ENCODE peak calls at places on chromosomes 4 and X, in seven cellular contexts. Q is heart left ventricle, R is HCT116, L is A549, M is sigmoid colon, C is ovary, H is transverse colon. U is an unnamed sample.

GRCh38 chr4:173018446-173018845 is 150.2 kb upstream of the GALNT7 start:
- DNase-seq in Q (no peak), L (no peak), H (no peak), M (no peak), R (no peak), C (no peak), U (no peak)

GRCh38 chr4:155085843-155086530 is 122.4 kb upstream of the NPY2R start:
- DNase-seq in L (peak; percentile 9), R (no peak), Q (no peak), H (no peak), M (no peak), C (no peak), U (no peak)

GRCh38 chrX:109952985-109953905 is 49.7 kb upstream of the TMEM164 start:
- DNase-seq in L (no peak), Q (no peak), R (no peak), M (no peak), H (no peak), C (no peak), U (no peak)

GRCh38 chrX:121010218-121010617 is 24.7 kb upstream of the CT47A1 start:
- DNase-seq in L (no peak), Q (no peak), R (no peak), H (no peak), C (no peak), M (no peak), U (no peak)

GRCh38 chr4:89712141-89712540 is 124.8 kb downstream of the SNCA start:
- DNase-seq in L (no peak), H (no peak), M (no peak), R (no peak), C (no peak), Q (no peak), U (no peak)

GRCh38 chrX:43589735-43590515 is 66.2 kb upstream of the MAOA start:
- DNase-seq in C (no peak), M (no peak), Q (no peak), H (no peak), R (no peak), L (no peak), U (no peak)

GRCh38 chr4:183391204-183391603 is 53.2 kb upstream of the CDKN2AIP start:
- DNase-seq in L (no peak), C (no peak), R (no peak), H (no peak), Q (no peak), M (no peak), U (no peak)

GRCh38 chrX:17637235-17637634 is 100.1 kb upstream of the SCML1 start:
- DNase-seq in M (no peak), Q (no peak), H (no peak), L (no peak), C (no peak), R (no peak), U (no peak)

GRCh38 chrX:44352739-44353138 is 9.3 kb upstream of the EFHC2 start:
- DNase-seq in R (no peak), C (no peak), H (no peak), M (no peak), Q (no peak), L (no peak), U (no peak)

DNA sequence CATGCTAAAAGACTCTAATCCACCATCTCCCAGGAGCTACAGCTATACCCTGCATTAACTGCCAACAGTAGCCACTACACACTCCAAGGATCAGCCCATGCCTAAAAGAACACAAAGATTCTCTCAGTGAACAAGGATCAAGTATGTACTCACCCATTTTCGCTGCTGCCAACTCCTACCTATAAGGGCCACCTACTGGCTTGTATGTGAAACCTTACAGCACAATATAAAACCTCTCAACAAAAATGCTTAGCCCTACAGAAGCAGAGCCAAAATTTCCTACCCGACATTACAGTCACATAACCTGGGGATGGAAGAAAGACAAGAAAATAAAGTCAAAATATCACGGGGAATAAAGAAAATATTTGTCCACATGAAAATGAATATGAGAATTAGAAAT is 562.8 kb upstream of the POU3F4 start:
- DNase-seq in Q (no peak), R (no peak), L (no peak), C (no peak), H (no peak), M (no peak), U (no peak)
- H3K4me3 ChIP-seq in Q (no peak overlapping the region), R (no peak overlapping the region), L (no peak overlapping the region), C (no peak overlapping the region), H (no peak overlapping the region), M (no peak overlapping the region), U (no peak overlapping the region)

DNA sequence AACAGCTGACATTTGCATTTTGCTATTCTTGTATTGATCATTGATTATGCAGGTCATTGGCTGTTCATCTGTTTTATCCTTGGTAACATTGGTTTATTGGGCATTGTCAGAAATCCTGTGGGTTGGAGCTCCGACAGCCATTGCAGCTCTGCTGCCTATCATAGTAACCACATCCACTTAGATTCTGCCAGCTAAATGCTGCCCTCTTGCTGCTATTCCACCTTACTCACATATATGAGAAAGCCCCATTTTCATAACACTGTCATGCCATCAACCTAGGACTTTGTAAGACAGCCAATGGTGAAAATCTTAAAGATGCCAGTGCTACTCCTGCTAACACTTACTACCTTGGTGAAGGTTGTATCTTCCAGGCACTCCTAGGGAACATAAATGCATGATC is 187.3 kb upstream of the CXCL13 start:
- DNase-seq in H (peak; percentile 10), Q (no peak), M (no peak), C (no peak), L (peak; percentile 23), R (peak; percentile 24), U (peak; percentile 15)
- TF ChIP-seq CTCF in H (peak; percentile 31), Q (no peak), M (no peak), C (no peak), L (peak; percentile 12), R (peak; percentile 49), U (peak; percentile 32)

GRCh38 chr4:76898949-76899640 is 1.2 kb upstream of the SOWAHB start:
- DNase-seq in L (no peak), C (no peak), R (no peak), M (no peak), Q (no peak), H (no peak), U (no peak)

GRCh38 chr4:76896731-76897521 is 1.0 kb downstream of the SOWAHB start:
- DNase-seq in C (peak; percentile 15), H (peak; percentile 58), M (no peak), R (no peak), Q (peak; percentile 19), L (peak; percentile 13), U (no peak)

GRCh38 chr4:76896048-76896447 is 1.9 kb downstream of the SOWAHB start:
- DNase-seq in L (no peak), Q (no peak), R (no peak), M (no peak), H (no peak), C (no peak), U (no peak)

GRCh38 chr4:76898385-76898692 is 395 bp upstream of the SOWAHB start:
- DNase-seq in L (no peak), H (no peak), M (no peak), Q (no peak), C (no peak), R (no peak), U (no peak)

GRCh38 chr4:76897522-76898384 is at the start of gene SOWAHB:
- DNase-seq in H (peak; percentile 93), L (no peak), M (no peak), C (no peak), R (peak; percentile 69), Q (no peak), U (no peak)
- TF ChIP-seq POLR2A in H (peak; percentile 91), L (no peak), M (no peak), C (no peak), R (peak; percentile 33), Q (no peak), U (no peak)

GRCh38 chr4:37427193-37427592 is 182.7 kb downstream of the NWD2 start:
- DNase-seq in R (no peak), L (no peak), H (no peak), C (no peak), Q (no peak), M (no peak), U (no peak)
- H3K4me3 ChIP-seq in R (no peak overlapping the region), L (no peak overlapping the region), H (no peak overlapping the region), C (no peak overlapping the region), Q (no peak overlapping the region), M (no peak overlapping the region), U (no peak overlapping the region)

DNA sequence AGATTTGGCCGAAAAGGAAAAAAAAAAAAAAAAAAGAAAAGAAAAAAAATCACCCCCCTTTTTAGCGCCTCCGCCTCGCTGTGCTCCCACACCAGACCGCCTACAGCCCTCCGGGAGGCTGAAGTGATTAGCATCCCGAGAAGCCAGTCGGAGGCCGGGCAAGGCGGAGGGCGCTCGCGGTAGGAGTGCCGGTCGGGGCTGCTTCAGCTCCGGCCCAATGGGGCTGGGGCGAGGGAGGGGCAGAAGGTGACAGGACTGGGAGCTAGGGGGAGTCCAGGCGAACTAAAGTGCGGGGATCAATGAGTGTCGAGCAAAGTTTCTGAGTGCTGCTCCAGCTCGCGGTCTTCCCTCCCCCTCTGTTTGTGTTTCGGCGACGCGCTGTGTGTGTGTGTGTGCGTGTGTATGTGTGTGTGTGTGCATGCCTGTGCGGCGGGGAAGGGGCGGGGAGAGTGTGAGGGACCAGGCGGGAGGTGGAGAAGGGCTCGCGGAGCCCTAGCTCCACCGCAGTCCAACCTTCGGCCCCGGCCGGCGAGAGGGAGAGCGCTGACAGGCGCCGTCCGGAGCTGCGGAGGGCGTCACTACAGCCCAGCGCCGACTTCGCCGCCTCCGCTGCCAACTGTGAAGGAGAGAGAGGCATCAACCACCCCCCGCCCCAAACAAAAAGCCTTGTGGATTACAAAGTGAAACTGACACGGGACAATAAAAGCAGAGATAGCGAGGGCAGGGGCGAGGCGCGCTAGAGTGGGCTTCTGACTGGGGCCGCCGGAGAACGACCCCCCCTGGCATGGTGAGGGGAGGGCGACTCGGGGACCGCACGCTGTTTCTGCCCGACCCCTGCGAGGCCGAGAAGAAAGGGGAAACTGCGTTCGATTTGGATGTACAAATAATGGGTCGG is at the start of gene FAT4:
- DNase-seq in Q (peak; percentile 96), L (peak; percentile 88), H (peak; percentile 82), M (peak; percentile 98), R (peak; percentile 85), C (peak; percentile 97), U (peak; percentile 31)
- TF ChIP-seq CTCF in Q (peak; percentile 57), L (no peak), H (no peak), M (no peak), R (no peak), C (peak; percentile 38), U (no peak)

GRCh38 chrX:65668362-65669310 is 1.2 kb downstream of the MSN start:
- DNase-seq in M (peak; percentile 90), Q (peak; percentile 79), H (peak; percentile 61), R (peak; percentile 29), C (peak; percentile 71), L (peak; percentile 77), U (peak; percentile 94)
- TF ChIP-seq POLR2A in M (peak; percentile 24), Q (peak; percentile 26), H (no peak), R (no peak), C (peak; percentile 35), L (no peak), U (no peak)

DNA sequence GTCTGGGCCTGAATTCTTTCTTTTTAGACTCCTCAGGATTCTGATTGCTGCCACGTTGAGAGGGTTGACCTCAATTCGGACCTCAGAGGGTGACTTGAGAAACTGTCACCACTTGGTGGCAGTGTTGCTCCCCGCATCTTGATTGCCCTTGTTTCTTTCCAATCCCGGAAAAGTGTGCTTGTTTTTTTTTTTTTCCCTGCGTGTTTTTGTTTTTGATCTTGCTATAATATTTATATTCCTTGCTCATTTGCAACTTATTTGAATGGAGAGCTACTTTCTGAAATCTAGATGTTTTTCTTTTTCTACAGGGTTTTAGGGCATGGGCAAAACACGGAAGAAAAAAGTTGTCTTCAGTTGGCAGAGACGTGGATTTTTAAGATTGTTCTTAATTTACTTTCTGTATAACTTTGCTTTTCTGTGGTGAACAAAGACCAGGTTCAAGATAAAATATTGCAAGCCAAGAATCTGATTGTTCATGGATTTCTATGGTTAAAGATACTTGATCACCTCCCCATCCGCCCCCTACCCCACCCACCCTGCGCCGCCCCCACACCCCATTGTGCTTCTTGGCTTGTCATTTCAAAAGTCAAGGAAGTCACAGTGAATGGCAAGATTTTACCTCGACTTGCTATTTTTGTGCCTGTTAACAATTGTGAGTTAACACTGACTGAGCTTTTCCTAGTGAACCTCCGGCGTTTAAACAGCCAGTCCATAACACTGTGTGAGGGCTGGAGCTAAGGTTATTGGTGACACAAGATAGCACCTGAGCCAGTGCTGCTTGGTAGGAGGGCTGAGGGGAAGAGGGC is 102.1 kb downstream of the PTTG2 start:
- DNase-seq in Q (peak; percentile 85), L (peak; percentile 60), M (peak; percentile 90), H (peak; percentile 89), C (peak; percentile 68), R (peak; percentile 53), U (peak; percentile 84)
- H3K4me3 ChIP-seq in Q (peak overlapping the region; percentile 38), L (no peak overlapping the region), M (peak overlapping the region; percentile 29), H (no peak overlapping the region), C (peak overlapping the region; percentile 25), R (no peak overlapping the region), U (no peak overlapping the region)